ENCODE peak calls at places on chromosomes 13 and 19, in seven cellular contexts. A is lower lobe of right lung, S is GM23338, G is IMR-90, M is mucosa of descending colon, Y is cardiac fibroblast, F is lower leg skin. W is an unnamed sample.

GRCh38 chr19:50896591-50897190 is 14.5 kb downstream of the KLK4 start:
- DNase-seq in A (no peak), S (no peak), G (peak; percentile 65), M (no peak), Y (peak; percentile 14), F (no peak), W (peak; percentile 70)

GRCh38 chr19:12967907-12968306 is 1.5 kb upstream of the DAND5 start:
- DNase-seq in A (no peak), S (no peak), G (peak; percentile 55), M (no peak), Y (no peak), F (no peak), W (no peak)

GRCh38 chr13:21069561-21070004 is 8.2 kb upstream of the LATS2 start:
- DNase-seq in A (no peak), S (no peak), G (peak; percentile 99), M (no peak), Y (peak; percentile 96), F (no peak), W (peak; percentile 91)

GRCh38 chr19:44807652-44808462 is 1.0 kb upstream of the BCAM start:
- DNase-seq in A (peak; percentile 80), S (peak; percentile 99), G (peak; percentile 34), M (no peak), Y (peak; percentile 48), F (no peak), W (peak; percentile 31)

GRCh38 chr19:11483176-11484111 is 2.6 kb upstream of the ELAVL3 start:
- DNase-seq in A (no peak), S (peak; percentile 77), G (no peak), M (no peak), Y (no peak), F (no peak), W (no peak)

GRCh38 chr19:4474504-4475136 is 2.5 kb downstream of the HDGFL2 start:
- DNase-seq in A (no peak), S (peak; percentile 95), G (peak; percentile 68), M (no peak), Y (peak; percentile 73), F (no peak), W (no peak)

GRCh38 chr13:113783966-113784644 is 25.1 kb downstream of the TMEM255B start:
- DNase-seq in A (no peak), S (no peak), G (no peak), M (no peak), Y (no peak), F (peak; percentile 67), W (no peak)

GRCh38 chr19:12156254-12157058 is at the start of gene ZNF625:
- DNase-seq in A (peak; percentile 90), S (peak; percentile 99), G (peak; percentile 87), M (peak; percentile 85), Y (peak; percentile 91), F (peak; percentile 97), W (no peak)

GRCh38 chr13:84339456-84339855 is 457.2 kb upstream of the SLITRK1 start:
- DNase-seq in A (no peak), S (no peak), G (no peak), M (no peak), Y (no peak), F (no peak), W (no peak)

GRCh38 chr13:52450012-52450792 is at the start of gene VPS36:
- DNase-seq in A (peak; percentile 98), S (peak; percentile 97), G (peak; percentile 92), M (peak; percentile 98), Y (peak; percentile 97), F (peak; percentile 99), W (no peak)

GRCh38 chr13:52446265-52446664 is 4.2 kb downstream of the VPS36 start:
- DNase-seq in A (no peak), S (no peak), G (no peak), M (no peak), Y (peak; percentile 14), F (no peak), W (no peak)

GRCh38 chr13:52449323-52450011 is 967 bp downstream of the VPS36 start:
- DNase-seq in A (no peak), S (no peak), G (no peak), M (no peak), Y (no peak), F (no peak), W (no peak)

GRCh38 chr13:52447354-52447753 is 3.1 kb downstream of the VPS36 start:
- DNase-seq in A (no peak), S (no peak), G (peak; percentile 7), M (no peak), Y (no peak), F (no peak), W (no peak)

GRCh38 chr13:52447815-52448552 is 2.5 kb downstream of the VPS36 start:
- DNase-seq in A (no peak), S (peak; percentile 10), G (no peak), M (no peak), Y (no peak), F (no peak), W (no peak)
- H3K4me3 ChIP-seq in A (no peak overlapping the region), S (no peak overlapping the region), G (no peak overlapping the region), M (no peak overlapping the region), Y (no peak overlapping the region), F (no peak overlapping the region), W (no peak overlapping the region)

GRCh38 chr19:39127812-39128510 is 2.4 kb downstream of the PAK4 start:
- DNase-seq in A (peak; percentile 53), S (no peak), G (no peak), M (peak; percentile 65), Y (no peak), F (no peak), W (no peak)

GRCh38 chr19:39130337-39131254 is 5.0 kb downstream of the PAK4 start:
- DNase-seq in A (no peak), S (no peak), G (no peak), M (no peak), Y (no peak), F (no peak), W (no peak)

GRCh38 chr19:39129116-39129515 is 3.5 kb downstream of the PAK4 start:
- DNase-seq in A (no peak), S (no peak), G (no peak), M (no peak), Y (no peak), F (no peak), W (no peak)

GRCh38 chr19:39126593-39127187 is 1.1 kb downstream of the PAK4 start:
- DNase-seq in A (peak; percentile 72), S (no peak), G (no peak), M (peak; percentile 84), Y (peak; percentile 36), F (no peak), W (peak; percentile 58)

DNA sequence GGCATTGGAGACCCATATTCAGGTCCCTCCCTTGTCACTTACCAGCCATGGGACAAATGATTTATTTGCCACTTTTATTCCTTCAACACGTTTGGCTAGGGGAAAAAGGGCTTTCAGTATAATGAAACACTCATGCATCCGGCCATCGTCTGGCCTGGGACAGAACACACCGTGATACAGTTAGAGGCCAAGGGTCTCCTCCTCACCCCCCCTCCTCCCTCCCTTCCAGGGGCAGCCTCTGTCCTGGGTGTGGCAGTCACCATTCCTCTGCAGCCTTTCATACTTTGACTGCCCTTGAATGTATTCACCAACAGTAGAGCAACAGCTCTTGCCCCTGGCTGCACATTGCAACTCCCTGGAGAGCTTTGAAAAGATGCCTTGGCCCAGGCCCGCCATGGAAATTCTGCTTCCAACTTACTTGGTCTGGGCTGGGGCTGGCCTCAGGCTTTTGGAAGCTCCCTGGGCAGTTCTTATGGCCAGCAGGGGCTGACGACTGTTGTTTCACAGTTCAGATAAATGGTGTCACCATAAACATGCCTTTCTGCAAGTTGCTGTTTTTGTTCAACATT is 3.0 kb downstream of the PAK4 start:
- DNase-seq in A (no peak), S (no peak), G (no peak), M (no peak), Y (peak; percentile 27), F (no peak), W (no peak)
- TF ChIP-seq CTCF in A (no peak), S (no peak), G (no peak), M (no peak), Y (no peak), F (no peak), W (peak; percentile 18)

GRCh38 chr19:3459322-3459881 is 20.9 kb downstream of the SMIM24 start:
- DNase-seq in A (peak; percentile 79), S (peak; percentile 78), G (peak; percentile 94), M (peak; percentile 56), Y (peak; percentile 96), F (peak; percentile 95), W (no peak)

GRCh38 chr19:3458229-3458555 is 22.1 kb downstream of the SMIM24 start:
- DNase-seq in A (no peak), S (peak; percentile 41), G (no peak), M (no peak), Y (no peak), F (no peak), W (no peak)

GRCh38 chr19:3457531-3458228 is 22.6 kb downstream of the SMIM24 start:
- DNase-seq in A (no peak), S (peak; percentile 52), G (no peak), M (no peak), Y (peak; percentile 34), F (no peak), W (no peak)

GRCh38 chr19:3458595-3459284 is 21.6 kb downstream of the SMIM24 start:
- DNase-seq in A (no peak), S (peak; percentile 82), G (peak; percentile 25), M (no peak), Y (peak; percentile 58), F (no peak), W (no peak)

DNA sequence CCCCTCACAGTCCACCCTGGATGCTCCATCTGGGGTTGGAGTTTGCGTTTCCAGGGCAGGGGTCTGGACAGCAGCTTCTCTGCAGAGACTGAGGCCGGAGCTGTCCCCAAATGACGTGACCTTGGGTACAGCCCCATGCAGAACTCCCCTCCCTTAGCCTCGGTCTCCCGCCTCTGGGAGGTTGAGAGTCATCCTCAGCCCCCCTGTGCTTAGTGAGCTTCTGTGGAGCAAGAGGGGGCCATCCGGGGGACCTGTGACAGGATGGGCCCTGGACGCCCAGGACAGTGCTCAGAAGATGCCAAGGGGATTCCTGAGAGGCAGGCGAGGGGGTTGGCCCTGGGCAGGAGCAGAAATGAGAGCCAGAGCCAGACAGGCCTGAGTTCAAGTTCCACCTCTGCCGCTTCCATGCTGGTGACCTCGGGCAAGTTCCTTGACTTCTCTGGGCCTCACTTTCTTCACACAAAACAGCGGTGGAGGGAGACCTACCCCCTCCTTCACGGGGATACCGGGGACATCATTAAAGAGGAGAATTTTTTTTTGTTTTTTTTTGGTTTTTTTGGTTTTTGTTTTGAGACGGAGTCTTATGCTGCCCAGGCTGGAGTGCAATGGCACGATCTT is 20.3 kb downstream of the SMIM24 start:
- DNase-seq in A (no peak), S (no peak), G (no peak), M (no peak), Y (no peak), F (no peak), W (no peak)
- H3K4me3 ChIP-seq in A (no peak overlapping the region), S (peak overlapping the region; percentile 56), G (no peak overlapping the region), M (no peak overlapping the region), Y (no peak overlapping the region), F (no peak overlapping the region), W (no peak overlapping the region)

DNA sequence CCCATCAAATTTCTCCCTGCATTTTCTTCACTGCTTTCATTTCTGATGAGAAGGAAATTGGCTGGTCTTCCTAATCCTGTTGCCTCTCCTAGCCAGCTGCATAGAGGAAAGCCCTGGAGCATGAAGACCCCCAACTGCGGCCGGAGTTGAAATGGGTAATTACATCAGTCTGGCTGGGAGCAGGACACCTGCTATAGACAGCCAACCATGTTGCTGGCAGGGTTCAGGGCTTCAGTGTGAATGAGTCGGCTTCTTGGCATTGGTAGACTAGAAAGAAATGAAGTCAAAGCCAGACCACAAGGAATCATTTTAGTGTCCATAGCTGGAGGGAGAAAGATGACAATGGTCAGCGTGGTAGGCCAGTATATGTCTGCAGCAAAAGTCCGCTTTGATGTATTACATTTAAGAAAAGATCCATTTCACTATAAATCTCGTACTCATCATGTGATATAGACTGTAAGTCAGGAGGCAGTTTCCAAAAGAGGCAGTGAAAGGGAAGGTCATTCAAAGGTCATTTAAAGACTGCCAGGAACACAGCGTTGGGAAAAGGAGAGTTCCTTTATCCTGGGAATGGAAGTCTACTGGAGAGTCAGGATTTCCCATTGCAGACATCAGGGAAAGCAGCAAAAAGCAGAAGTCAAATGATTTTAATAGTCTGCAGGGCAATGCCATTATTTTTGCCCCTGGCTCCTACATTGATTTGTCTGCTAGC is 262.7 kb downstream of the DNAJC15 start:
- DNase-seq in A (no peak), S (no peak), G (peak; percentile 68), M (no peak), Y (peak; percentile 19), F (no peak), W (no peak)
- TF ChIP-seq CTCF in A (no peak), S (no peak), G (no peak), M (no peak), Y (no peak), F (no peak), W (no peak)